ENCODE peak calls at places on chromosomes 4 and X, in ten cellular contexts. M, V, P, K, U, H, L, X, E and A are unnamed samples.

GRCh38 chr4:8854866-8855265 is 16.8 kb downstream of the HMX1 start:
- DNase-seq in V (peak), U (no peak), E (no peak), H (no peak), P (no peak), L (peak), M (no peak), K (peak), X (no peak), A (no peak)

GRCh38 chr4:83780334-83780733 is 244.4 kb downstream of the GPAT3 start:
- DNase-seq in E (no peak), M (no peak), V (no peak), X (no peak), P (peak), U (no peak), K (no peak), H (no peak), L (no peak), A (no peak)

GRCh38 chrX:139967300-139967699 is 2.0 kb upstream of the CXorf66 start:
- DNase-seq in M (peak), L (no peak), E (no peak), H (no peak), U (no peak), V (no peak), X (no peak), P (no peak), K (no peak), A (no peak)

GRCh38 chr4:3871181-3871852 is 105.1 kb downstream of the ADRA2C start:
- DNase-seq in P (no peak), V (no peak), X (no peak), H (no peak), E (peak), K (no peak), U (no peak), M (no peak), L (no peak), A (no peak)

GRCh38 chr4:138037716-138038115 is 204.4 kb downstream of the SLC7A11 start:
- DNase-seq in K (peak), E (no peak), X (peak), U (no peak), L (no peak), V (no peak), P (no peak), M (no peak), H (peak), A (no peak)

GRCh38 chr4:106803107-106803506 is 233.0 kb downstream of the DKK2 start:
- DNase-seq in U (no peak), P (no peak), K (peak), E (no peak), L (peak), H (no peak), V (no peak), M (no peak), X (no peak), A (no peak)

GRCh38 chr4:85486425-85487101 is 11.6 kb downstream of the ARHGAP24 start:
- DNase-seq in P (no peak), L (no peak), K (peak), H (no peak), E (peak), U (no peak), V (no peak), M (no peak), X (no peak), A (peak)

GRCh38 chrX:70088791-70089190 is 26.5 kb downstream of the OTUD6A start:
- DNase-seq in V (no peak), X (no peak), H (no peak), L (no peak), K (no peak), U (no peak), M (no peak), E (no peak), P (no peak), A (no peak)

GRCh38 chrX:38563006-38563405 is 1.7 kb downstream of the TSPAN7 start:
- DNase-seq in H (no peak), K (no peak), L (no peak), P (no peak), X (no peak), U (no peak), V (no peak), M (no peak), E (peak), A (no peak)

GRCh38 chrX:121256653-121257052 is 209.2 kb downstream of the GLUD2 start:
- DNase-seq in E (no peak), H (peak), V (no peak), X (no peak), K (peak), M (no peak), U (no peak), L (no peak), P (peak), A (no peak)

GRCh38 chr4:14965071-14965470 is 37.2 kb upstream of the CPEB2 start:
- DNase-seq in U (no peak), H (no peak), P (no peak), M (no peak), E (no peak), V (no peak), L (no peak), K (no peak), X (no peak), A (no peak)

GRCh38 chr4:139528377-139529005 is 27.5 kb downstream of the SETD7 start:
- DNase-seq in V (peak), H (peak), M (no peak), E (no peak), X (peak), U (no peak), K (peak), L (peak), P (peak), A (no peak)